ENCODE peak calls at places on chromosomes 2 and 18, in five cellular contexts. H is cardiac muscle cell, Q is mesendoderm, S is mesenchymal stem cell, Y is adrenal gland. O is an unnamed sample.

GRCh38 chr18:35386600-35387366 is 9.6 kb upstream of the ZNF396 start:
- DNase-seq in H (peak; percentile 93), Q (peak; percentile 93), S (peak; percentile 82), Y (peak; percentile 75), O (no peak)

GRCh38 chr2:233412405-233412804 is 58.1 kb downstream of the DGKD start:
- DNase-seq in H (no peak), Q (no peak), S (no peak), Y (no peak), O (no peak)

GRCh38 chr2:158045362-158045761 is 56.3 kb upstream of the UPP2 start:
- DNase-seq in H (no peak), Q (peak; percentile 75), S (no peak), Y (no peak), O (no peak)

GRCh38 chr2:39871291-39871761 is 92.3 kb upstream of the THUMPD2 start:
- DNase-seq in H (peak; percentile 84), Q (no peak), S (peak; percentile 94), Y (no peak), O (no peak)

GRCh38 chr2:155109527-155109926 is 411.0 kb downstream of the KCNJ3 start:
- DNase-seq in H (no peak), Q (no peak), S (no peak), Y (no peak), O (no peak)

GRCh38 chr2:207512356-207512755 is 17.4 kb upstream of the CREB1 start:
- DNase-seq in H (no peak), Q (no peak), S (no peak), Y (no peak), O (no peak)

GRCh38 chr18:27823053-27823452 is 353.9 kb downstream of the CDH2 start:
- DNase-seq in H (no peak), Q (peak; percentile 60), S (no peak), Y (no peak), O (no peak)

GRCh38 chr2:157302492-157303099 is 23.0 kb downstream of the ERMN start:
- DNase-seq in H (peak; percentile 64), Q (peak; percentile 53), S (peak; percentile 57), Y (peak; percentile 35), O (no peak)

GRCh38 chr18:5600376-5601071 is 56.7 kb upstream of the EPB41L3 start:
- DNase-seq in H (peak; percentile 58), Q (peak; percentile 57), S (no peak), Y (no peak), O (no peak)

GRCh38 chr18:35927431-35927830 is 45.0 kb upstream of the RMP24 start:
- DNase-seq in H (no peak), Q (no peak), S (no peak), Y (no peak), O (no peak)

GRCh38 chr18:56235061-56235772 is 403.2 kb downstream of the TXNL1 start:
- DNase-seq in H (no peak), Q (no peak), S (no peak), Y (no peak), O (no peak)

GRCh38 chr2:24815171-24815570 is 21.9 kb downstream of the CENPO start:
- DNase-seq in H (no peak), Q (no peak), S (no peak), Y (no peak), O (no peak)

GRCh38 chr2:123597995-123598394 is 427.1 kb upstream of the CNTNAP5 start:
- DNase-seq in H (no peak), Q (no peak), S (no peak), Y (no peak), O (no peak)

GRCh38 chr2:195092341-195092740 is 564.7 kb upstream of the SLC39A10 start:
- DNase-seq in H (no peak), Q (peak; percentile 76), S (no peak), Y (no peak), O (no peak)

GRCh38 chr2:101528501-101528900 is 53.6 kb upstream of the RFX8 start:
- DNase-seq in H (no peak), Q (no peak), S (no peak), Y (no peak), O (no peak)

GRCh38 chr2:237927135-237927534 is 39.7 kb upstream of the UBE2F start:
- DNase-seq in H (no peak), Q (no peak), S (no peak), Y (no peak), O (no peak)

GRCh38 chr2:237888389-237888788 is 29.0 kb downstream of the RAMP1 start:
- DNase-seq in H (peak; percentile 83), Q (no peak), S (peak; percentile 79), Y (no peak), O (no peak)

GRCh38 chr2:213161759-213162514 is 10.5 kb upstream of the IKZF2 start:
- DNase-seq in H (peak; percentile 41), Q (no peak), S (peak; percentile 15), Y (no peak), O (no peak)

GRCh38 chr2:59713577-59713976 is 839.9 kb downstream of the BCL11A start:
- DNase-seq in H (no peak), Q (no peak), S (no peak), Y (no peak), O (no peak)

GRCh38 chr2:54386993-54387590 is 69.0 kb upstream of the SPTBN1 start:
- DNase-seq in H (peak; percentile 69), Q (no peak), S (no peak), Y (peak; percentile 37), O (no peak)

GRCh38 chr2:127576433-127577207 is 41.1 kb downstream of the MYO7B start:
- DNase-seq in H (peak; percentile 90), Q (peak; percentile 52), S (peak; percentile 32), Y (peak; percentile 96), O (no peak)

GRCh38 chr2:128155970-128156369 is 65.0 kb downstream of the UGGT1 start:
- DNase-seq in H (no peak), Q (no peak), S (no peak), Y (no peak), O (no peak)

GRCh38 chr2:18169121-18169786 is 290.8 kb downstream of the KCNS3 start:
- DNase-seq in H (peak; percentile 3), Q (peak; percentile 55), S (peak; percentile 27), Y (no peak), O (no peak)

GRCh38 chr2:161238559-161239415 is 69.4 kb upstream of the PSMD14 start:
- DNase-seq in H (peak; percentile 75), Q (peak; percentile 93), S (peak; percentile 48), Y (peak; percentile 62), O (no peak)

GRCh38 chr18:2978208-2978607 is 34.7 kb downstream of the LPIN2 start:
- DNase-seq in H (no peak), Q (no peak), S (no peak), Y (no peak), O (no peak)

GRCh38 chr2:112259509-112260294 is 4.9 kb upstream of the ZC3H8 start:
- DNase-seq in H (peak; percentile 89), Q (peak; percentile 84), S (peak; percentile 72), Y (peak; percentile 86), O (no peak)

GRCh38 chr18:76491436-76491800 is 3.6 kb downstream of the ZNF516 start:
- DNase-seq in H (peak; percentile 75), Q (peak; percentile 69), S (peak; percentile 72), Y (peak; percentile 72), O (no peak)

DNA sequence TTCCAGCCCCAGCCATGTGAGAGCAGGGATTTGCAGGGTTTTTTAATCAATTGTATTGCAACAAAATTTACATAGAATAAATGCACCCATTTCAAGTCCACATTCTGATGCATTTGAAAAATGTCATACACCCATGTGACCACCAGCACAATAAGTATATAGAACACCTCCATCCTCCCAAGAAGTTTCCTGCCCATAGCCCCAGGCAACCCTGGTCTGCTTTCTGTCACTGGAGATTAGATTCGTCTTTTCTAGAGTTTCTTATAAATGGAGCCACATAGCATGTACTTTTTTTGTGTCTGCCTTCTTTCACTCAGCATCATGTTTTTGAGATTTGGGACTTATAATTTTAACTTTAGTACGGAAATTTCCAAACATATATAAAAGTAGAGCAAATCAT is 127.2 kb upstream of the EPAS1 start:
- DNase-seq in H (no peak), Q (no peak), S (no peak), Y (no peak), O (no peak)
- H3K4me1 ChIP-seq in H (peaks cover 4% of the 10 kb centered on the region), Q (peaks cover 2% of the 10 kb centered on the region), S (peaks cover 36% of the 10 kb centered on the region), Y (no peaks in the 10 kb centered on the region), O (peaks cover 65% of the 10 kb centered on the region)

GRCh38 chr2:20231632-20232031 is 6.7 kb upstream of the SDC1 start:
- DNase-seq in H (no peak), Q (peak; percentile 89), S (no peak), Y (no peak), O (no peak)

GRCh38 chr2:20231159-20231558 is 6.2 kb upstream of the SDC1 start:
- DNase-seq in H (no peak), Q (no peak), S (no peak), Y (no peak), O (no peak)

GRCh38 chr2:20235655-20236302 is 10.8 kb upstream of the SDC1 start:
- DNase-seq in H (no peak), Q (no peak), S (no peak), Y (no peak), O (no peak)

GRCh38 chr2:20229322-20230201 is 4.6 kb upstream of the SDC1 start:
- DNase-seq in H (peak; percentile 31), Q (no peak), S (no peak), Y (no peak), O (no peak)

GRCh38 chr2:20232837-20233207 is 7.9 kb upstream of the SDC1 start:
- DNase-seq in H (no peak), Q (no peak), S (no peak), Y (no peak), O (no peak)
- H3K27me3 ChIP-seq in H (no peaks in the 10 kb centered on the region), Q (no peaks in the 10 kb centered on the region), S (peaks cover 6% of the 10 kb centered on the region), Y (peaks cover 4% of the 10 kb centered on the region), O (no peaks in the 10 kb centered on the region)

GRCh38 chr2:239322414-239323086 is 78.3 kb downstream of the HDAC4 start:
- DNase-seq in H (peak; percentile 68), Q (no peak), S (no peak), Y (peak; percentile 71), O (no peak)
- H3K4me1 ChIP-seq in H (peaks cover 22% of the 10 kb centered on the region), Q (no peaks in the 10 kb centered on the region), S (peaks cover 16% of the 10 kb centered on the region), Y (peaks cover 48% of the 10 kb centered on the region), O (peaks cover 51% of the 10 kb centered on the region)

GRCh38 chr2:104871566-104872033 is 17.7 kb downstream of the POU3F3 start:
- DNase-seq in H (no peak), Q (no peak), S (no peak), Y (no peak), O (no peak)
- H3K27me3 ChIP-seq in H (peaks cover 100% of the 10 kb centered on the region), Q (peaks cover 61% of the 10 kb centered on the region), S (peaks cover 86% of the 10 kb centered on the region), Y (peaks cover 40% of the 10 kb centered on the region), O (peaks cover 24% of the 10 kb centered on the region)

GRCh38 chr2:9237831-9238230 is 31.2 kb downstream of the ASAP2 start:
- DNase-seq in H (no peak), Q (no peak), S (no peak), Y (no peak), O (no peak)

GRCh38 chr2:9239616-9240015 is 33.0 kb downstream of the ASAP2 start:
- DNase-seq in H (no peak), Q (no peak), S (no peak), Y (no peak), O (no peak)

GRCh38 chr2:9236867-9237266 is 30.3 kb downstream of the ASAP2 start:
- DNase-seq in H (no peak), Q (no peak), S (no peak), Y (no peak), O (no peak)

GRCh38 chr2:9240745-9241144 is 34.1 kb downstream of the ASAP2 start:
- DNase-seq in H (no peak), Q (no peak), S (no peak), Y (no peak), O (no peak)

DNA sequence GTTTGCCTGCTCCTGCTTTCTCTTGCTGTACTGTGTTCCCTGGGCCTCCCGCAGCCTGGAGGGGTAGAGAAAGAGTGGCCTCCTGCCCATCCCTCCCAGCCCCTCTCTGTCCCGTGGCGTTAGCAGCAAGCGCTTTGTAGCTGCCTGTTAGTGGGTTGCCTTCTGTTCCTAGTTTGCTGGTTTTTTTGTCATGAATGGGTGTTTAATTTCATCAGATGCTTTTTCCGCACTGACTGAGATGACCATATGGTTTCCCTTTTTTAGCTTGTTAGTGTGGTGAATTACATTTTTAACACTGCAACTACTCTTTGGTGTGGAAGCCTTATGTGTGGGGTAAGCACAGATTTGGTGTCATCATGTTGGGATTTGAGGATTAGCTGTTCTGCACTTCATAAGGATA is 32.3 kb downstream of the ASAP2 start:
- DNase-seq in H (no peak), Q (no peak), S (no peak), Y (no peak), O (no peak)
- H3K4me1 ChIP-seq in H (no peaks in the 10 kb centered on the region), Q (peaks cover 9% of the 10 kb centered on the region), S (peaks cover 26% of the 10 kb centered on the region), Y (peaks cover 51% of the 10 kb centered on the region), O (peaks cover 78% of the 10 kb centered on the region)

O was measured in esophagus squamous epithelium.